ENCODE peak calls at places on chromosomes 1 and 21, in four cellular contexts. N is GM12864; Q is A172; V is activated T-cell treated with anti-CD3 and anti-CD28 coated beads, Interleukin-2, amount 50 U/mL, for 4 hours. L is an unnamed sample.

GRCh38 chr1:107477233-107477632 is 336.4 kb downstream of the NTNG1 start:
- DNase-seq in N (no peak), Q (no peak), V (no peak), L (no peak)

GRCh38 chr21:38083534-38083933 is 167.3 kb upstream of the KCNJ6 start:
- DNase-seq in N (no peak), Q (no peak), V (no peak), L (no peak)

GRCh38 chr1:21271550-21271949 is 18.7 kb downstream of the ECE1 start:
- DNase-seq in N (no peak), Q (no peak), V (no peak), L (no peak)

GRCh38 chr1:172390620-172391491 is 29.6 kb upstream of the C1orf105 start:
- DNase-seq in N (peak; percentile 81), Q (no peak), V (no peak), L (no peak)

GRCh38 chr21:43333301-43334062 is 93.4 kb downstream of the SIK1 start:
- DNase-seq in N (no peak), Q (peak; percentile 95), V (no peak), L (no peak)

GRCh38 chr1:24201941-24202440 is 14.9 kb upstream of the IFNLR1 start:
- DNase-seq in N (no peak), Q (peak; percentile 75), V (peak; percentile 57), L (no peak)

GRCh38 chr1:15117671-15118325 is 35.7 kb upstream of the TMEM51 start:
- DNase-seq in N (no peak), Q (no peak), V (no peak), L (no peak)

GRCh38 chr21:38267136-38267535 is 10.3 kb downstream of the KCNJ15 start:
- DNase-seq in N (no peak), Q (peak; percentile 33), V (no peak), L (no peak)

GRCh38 chr1:21569820-21570527 is 60.8 kb downstream of the ALPL start:
- DNase-seq in N (no peak), Q (no peak), V (no peak), L (no peak)

GRCh38 chr1:15322648-15323350 is 75.8 kb downstream of the FHAD1 start:
- DNase-seq in N (no peak), Q (peak; percentile 64), V (no peak), L (no peak)

GRCh38 chr1:29519733-29520132 is 283.4 kb downstream of the PTPRU start:
- DNase-seq in N (no peak), Q (no peak), V (no peak), L (no peak)

GRCh38 chr1:19209439-19209989 is 552 bp downstream of the UBR4 start:
- DNase-seq in N (peak; percentile 51), Q (peak; percentile 26), V (peak; percentile 23), L (peak; percentile 76)

GRCh38 chr1:160911441-160911840 is 26.5 kb upstream of the ITLN1 start:
- DNase-seq in N (no peak), Q (no peak), V (no peak), L (no peak)

GRCh38 chr1:112390775-112391602 is 5.0 kb upstream of the CTTNBP2NL start:
- DNase-seq in N (peak; percentile 59), Q (peak; percentile 93), V (peak; percentile 76), L (peak; percentile 78)

GRCh38 chr21:32393677-32394001 is 827 bp upstream of the URB1 start:
- DNase-seq in N (no peak), Q (no peak), V (no peak), L (no peak)

GRCh38 chr1:9835758-9836631 is 12.2 kb upstream of the CLSTN1 start:
- DNase-seq in N (no peak), Q (no peak), V (no peak), L (no peak)

GRCh38 chr1:2019162-2019542 is at the start of gene GABRD:
- DNase-seq in N (no peak), Q (no peak), V (no peak), L (no peak)

GRCh38 chr1:4585216-4585615 is 69.2 kb upstream of the AJAP1 start:
- DNase-seq in N (no peak), Q (no peak), V (peak; percentile 12), L (no peak)

GRCh38 chr21:26280715-26281310 is 110.2 kb upstream of the APP start:
- DNase-seq in N (no peak), Q (no peak), V (no peak), L (no peak)

GRCh38 chr1:22328331-22329170 is 123.1 kb upstream of the ZBTB40 start:
- DNase-seq in N (no peak), Q (no peak), V (no peak), L (no peak)

GRCh38 chr1:200161801-200162200 is 134.3 kb downstream of the NR5A2 start:
- DNase-seq in N (no peak), Q (no peak), V (no peak), L (no peak)

GRCh38 chr1:42680921-42681683 is 1.1 kb upstream of the YBX1 start:
- DNase-seq in N (no peak), Q (peak; percentile 10), V (no peak), L (no peak)

GRCh38 chr1:153946622-153947246 is at the start of gene DENND4B:
- DNase-seq in N (no peak), Q (peak; percentile 70), V (peak; percentile 69), L (peak; percentile 82)

GRCh38 chr1:236603896-236604217 is 459 bp downstream of the HEATR1 start:
- DNase-seq in N (no peak), Q (no peak), V (peak; percentile 14), L (no peak)

GRCh38 chr1:36992139-36992940 is 42.0 kb downstream of the GRIK3 start:
- DNase-seq in N (no peak), Q (no peak), V (no peak), L (no peak)

GRCh38 chr1:117754061-117754969 is 148.5 kb downstream of the TENT5C start:
- DNase-seq in N (peak; percentile 10), Q (peak; percentile 66), V (peak; percentile 45), L (no peak)

GRCh38 chr1:8437286-8437685 is 119.4 kb downstream of the SLC45A1 start:
- DNase-seq in N (no peak), Q (no peak), V (no peak), L (no peak)

GRCh38 chr21:36579898-36580297 is 100.0 kb upstream of the CLDN14 start:
- DNase-seq in N (no peak), Q (peak; percentile 19), V (no peak), L (no peak)

GRCh38 chr1:220788900-220789299 is 2.2 kb downstream of the MTARC1 start:
- DNase-seq in N (no peak), Q (no peak), V (no peak), L (no peak)

L was measured in CD14-positive monocyte.